ENCODE peak calls at places on chromosomes 11 and 22, in five cellular contexts. One of them, this sample, is unnamed.

GRCh38 chr22:42697542-42698013 is 23.1 kb downstream of the A4GALT start:
- DNase-seq in foreskin fibroblast: peak
- DNase-seq in GM23338: no peak
- DNase-seq in GM13976: no peak
- DNase-seq in body of pancreas: peak
- DNase-seq in this sample: no peak

GRCh38 chr22:39995346-39996252 is 845 bp downstream of the FAM83F start:
- DNase-seq in body of pancreas: peak
- DNase-seq in GM23338: no peak
- DNase-seq in foreskin fibroblast: no peak
- DNase-seq in GM13976: no peak
- DNase-seq in this sample: no peak

GRCh38 chr11:10770626-10771254 is 19.7 kb downstream of the CTR9 start:
- DNase-seq in foreskin fibroblast: peak
- DNase-seq in GM13976: no peak
- DNase-seq in GM23338: peak
- DNase-seq in body of pancreas: peak
- DNase-seq in this sample: no peak

GRCh38 chr22:45198463-45198795 is 34.7 kb downstream of the NUP50 start:
- DNase-seq in body of pancreas: no peak
- DNase-seq in GM23338: no peak
- DNase-seq in GM13976: no peak
- DNase-seq in foreskin fibroblast: no peak
- DNase-seq in this sample: no peak

GRCh38 chr22:20239063-20239950 is 28.8 kb downstream of the RTN4R start:
- DNase-seq in body of pancreas: no peak
- DNase-seq in foreskin fibroblast: peak
- DNase-seq in GM23338: no peak
- DNase-seq in GM13976: no peak
- DNase-seq in this sample: no peak

GRCh38 chr22:41256254-41256897 is 15.6 kb upstream of the CHADL start:
- DNase-seq in GM13976: no peak
- DNase-seq in body of pancreas: no peak
- DNase-seq in GM23338: no peak
- DNase-seq in foreskin fibroblast: peak
- DNase-seq in this sample: no peak

GRCh38 chr11:72141066-72141465 is 5.5 kb downstream of the FOLR3 start:
- DNase-seq in GM23338: no peak
- DNase-seq in GM13976: no peak
- DNase-seq in body of pancreas: no peak
- DNase-seq in foreskin fibroblast: peak
- DNase-seq in this sample: no peak

GRCh38 chr11:93067881-93068390 is 98.5 kb downstream of the MTNR1B start:
- DNase-seq in GM13976: no peak
- DNase-seq in body of pancreas: no peak
- DNase-seq in foreskin fibroblast: no peak
- DNase-seq in GM23338: no peak
- DNase-seq in this sample: no peak

GRCh38 chr11:17828311-17828751 is 93.8 kb downstream of the KCNC1 start:
- DNase-seq in GM13976: no peak
- DNase-seq in GM23338: no peak
- DNase-seq in body of pancreas: peak
- DNase-seq in foreskin fibroblast: peak
- DNase-seq in this sample: no peak

GRCh38 chr11:17822021-17822781 is 87.6 kb downstream of the KCNC1 start:
- DNase-seq in foreskin fibroblast: peak
- DNase-seq in GM23338: peak
- DNase-seq in GM13976: no peak
- DNase-seq in body of pancreas: no peak
- DNase-seq in this sample: no peak

GRCh38 chr11:17831228-17831627 is 96.6 kb downstream of the KCNC1 start:
- DNase-seq in body of pancreas: no peak
- DNase-seq in GM13976: no peak
- DNase-seq in GM23338: no peak
- DNase-seq in foreskin fibroblast: no peak
- DNase-seq in this sample: no peak

GRCh38 chr11:17831883-17832282 is 97.3 kb downstream of the KCNC1 start:
- DNase-seq in foreskin fibroblast: no peak
- DNase-seq in GM13976: no peak
- DNase-seq in body of pancreas: no peak
- DNase-seq in GM23338: no peak
- DNase-seq in this sample: no peak

DNA sequence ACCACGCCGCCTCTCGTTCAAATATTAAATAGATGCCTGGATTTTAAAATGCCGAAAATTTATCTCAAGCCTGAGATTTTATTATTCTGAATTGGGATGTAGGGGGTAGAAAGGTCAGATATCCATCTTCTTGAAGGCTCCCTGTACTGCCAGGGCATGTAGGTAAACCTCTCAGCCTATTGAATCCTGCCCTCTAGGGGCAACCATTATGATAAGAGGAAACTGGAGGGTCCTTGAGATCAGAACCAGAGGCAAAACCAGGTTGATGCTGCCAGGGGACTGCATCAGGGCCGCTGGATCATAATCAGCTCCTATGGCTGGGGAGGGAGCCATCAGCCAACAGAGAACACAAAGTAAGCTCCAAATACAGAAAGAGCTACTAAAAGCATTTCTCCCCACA is 92.4 kb downstream of the KCNC1 start:
- DNase-seq in body of pancreas: no peak
- DNase-seq in GM13976: no peak
- DNase-seq in foreskin fibroblast: no peak
- DNase-seq in GM23338: peak
- DNase-seq in this sample: no peak
- TF ChIP-seq CTCF in body of pancreas: no peak
- TF ChIP-seq CTCF in GM13976: no peak
- TF ChIP-seq CTCF in foreskin fibroblast: no peak
- TF ChIP-seq CTCF in GM23338: peak
- TF ChIP-seq CTCF in this sample: no peak

GRCh38 chr11:65456418-65456817 is 33.8 kb downstream of the NEAT1 start:
- DNase-seq in GM13976: no peak
- DNase-seq in body of pancreas: no peak
- DNase-seq in GM23338: no peak
- DNase-seq in foreskin fibroblast: peak
- DNase-seq in this sample: peak

GRCh38 chr11:65459552-65459951 is 37.0 kb downstream of the NEAT1 start:
- DNase-seq in GM23338: peak
- DNase-seq in body of pancreas: no peak
- DNase-seq in foreskin fibroblast: no peak
- DNase-seq in GM13976: peak
- DNase-seq in this sample: peak

GRCh38 chr11:65454311-65454695 is 31.7 kb downstream of the NEAT1 start:
- DNase-seq in GM23338: no peak
- DNase-seq in GM13976: no peak
- DNase-seq in foreskin fibroblast: peak
- DNase-seq in body of pancreas: no peak
- DNase-seq in this sample: no peak

GRCh38 chr11:65452806-65453490 is 30.4 kb downstream of the NEAT1 start:
- DNase-seq in foreskin fibroblast: peak
- DNase-seq in GM13976: no peak
- DNase-seq in GM23338: no peak
- DNase-seq in body of pancreas: no peak
- DNase-seq in this sample: no peak

DNA sequence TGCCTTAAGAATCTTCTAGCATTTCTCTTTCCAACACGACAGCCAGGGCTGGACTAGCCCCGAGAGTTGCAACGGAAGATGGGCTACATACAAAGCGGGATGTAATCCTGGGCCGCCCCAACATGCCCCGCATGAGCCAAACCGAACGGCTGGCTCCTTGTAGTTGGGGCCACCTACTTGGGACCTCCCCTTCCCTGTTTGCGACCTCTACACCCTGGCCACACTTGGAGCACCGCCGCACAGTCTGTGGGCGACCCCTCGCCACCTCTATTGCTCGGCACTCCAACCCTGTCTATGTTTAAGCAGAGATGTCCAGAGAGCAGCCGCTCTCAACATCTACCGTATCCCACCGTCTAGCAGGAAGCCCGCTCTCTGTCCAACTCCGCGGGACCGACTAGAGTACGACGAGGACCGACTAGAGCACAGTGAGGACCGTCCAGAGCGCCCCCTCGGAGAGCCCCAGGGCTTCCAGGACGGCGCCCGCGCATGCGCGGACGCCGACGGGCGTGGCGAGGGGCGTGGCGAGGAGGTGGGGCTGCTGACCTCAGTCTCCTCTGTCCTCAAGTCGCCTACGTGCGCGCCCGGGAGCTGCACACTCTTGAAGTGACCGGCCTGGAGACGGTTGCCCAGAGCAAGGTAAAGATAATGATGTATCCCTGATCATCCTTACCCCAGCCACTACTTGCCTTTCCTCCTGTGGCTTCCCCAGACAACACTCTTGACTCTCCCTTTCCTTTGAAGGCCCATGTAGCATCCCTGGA is 32.3 kb downstream of the NEAT1 start:
- DNase-seq in GM23338: peak
- DNase-seq in body of pancreas: peak
- DNase-seq in foreskin fibroblast: peak
- DNase-seq in GM13976: peak
- DNase-seq in this sample: peak
- TF ChIP-seq CTCF in GM23338: peak
- TF ChIP-seq CTCF in body of pancreas: no peak
- TF ChIP-seq CTCF in foreskin fibroblast: no peak
- TF ChIP-seq CTCF in GM13976: peak
- TF ChIP-seq CTCF in this sample: peak

GRCh38 chr11:100576044-100577021 is 110.8 kb upstream of the ARHGAP42 start:
- DNase-seq in body of pancreas: no peak
- DNase-seq in GM13976: peak
- DNase-seq in foreskin fibroblast: peak
- DNase-seq in GM23338: peak
- DNase-seq in this sample: peak
- TF ChIP-seq CTCF in body of pancreas: peak
- TF ChIP-seq CTCF in GM13976: peak
- TF ChIP-seq CTCF in foreskin fibroblast: peak
- TF ChIP-seq CTCF in GM23338: peak
- TF ChIP-seq CTCF in this sample: peak

GRCh38 chr11:107438148-107438547 is 19.5 kb downstream of the CWF19L2 start:
- DNase-seq in GM13976: no peak
- DNase-seq in foreskin fibroblast: no peak
- DNase-seq in GM23338: no peak
- DNase-seq in body of pancreas: no peak
- DNase-seq in this sample: no peak
- TF ChIP-seq CTCF in GM13976: no peak
- TF ChIP-seq CTCF in foreskin fibroblast: no peak
- TF ChIP-seq CTCF in GM23338: no peak
- TF ChIP-seq CTCF in body of pancreas: no peak
- TF ChIP-seq CTCF in this sample: no peak

GRCh38 chr11:118145285-118146227 is 7.1 kb downstream of the SCN4B start:
- DNase-seq in GM13976: peak
- DNase-seq in foreskin fibroblast: peak
- DNase-seq in GM23338: peak
- DNase-seq in body of pancreas: peak
- DNase-seq in this sample: peak
- TF ChIP-seq CTCF in GM13976: peak
- TF ChIP-seq CTCF in foreskin fibroblast: peak
- TF ChIP-seq CTCF in GM23338: peak
- TF ChIP-seq CTCF in body of pancreas: peak
- TF ChIP-seq CTCF in this sample: peak

DNA sequence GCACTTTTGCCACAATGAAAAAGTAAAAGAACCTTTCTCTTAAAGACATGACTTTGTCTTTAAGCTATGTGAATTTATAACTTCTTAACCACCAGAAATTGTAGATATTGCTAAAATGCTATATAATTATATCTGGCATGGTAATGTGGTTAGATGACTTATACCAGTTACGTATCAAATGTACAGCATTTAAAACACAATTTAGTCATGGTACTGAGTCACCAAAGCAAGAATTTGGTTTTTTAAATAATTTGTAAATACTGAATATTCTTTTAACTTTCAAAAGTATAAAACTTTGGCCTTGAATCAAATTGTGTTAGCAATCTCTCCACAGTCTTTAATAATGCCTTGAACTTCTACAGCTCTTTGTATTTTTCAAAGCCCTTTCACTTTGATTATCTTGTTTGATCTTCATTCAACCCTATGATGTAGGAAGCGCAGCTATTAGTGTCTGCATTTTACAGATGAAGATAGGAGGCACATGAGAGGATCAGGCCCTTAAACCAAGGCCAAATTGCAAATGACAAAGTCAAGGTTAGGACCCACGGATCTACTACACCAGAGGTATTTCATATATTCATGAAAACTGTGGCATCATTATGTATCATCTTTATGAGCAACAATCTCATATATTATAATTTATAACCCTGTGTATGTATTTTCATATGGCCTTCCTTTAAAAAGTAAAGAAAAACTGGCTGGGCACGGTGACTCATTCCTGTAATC is 4.4 kb upstream of the SYTL2 start:
- DNase-seq in foreskin fibroblast: peak
- DNase-seq in GM13976: no peak
- DNase-seq in body of pancreas: no peak
- DNase-seq in GM23338: no peak
- DNase-seq in this sample: no peak
- TF ChIP-seq CTCF in foreskin fibroblast: no peak
- TF ChIP-seq CTCF in GM13976: no peak
- TF ChIP-seq CTCF in body of pancreas: no peak
- TF ChIP-seq CTCF in GM23338: no peak
- TF ChIP-seq CTCF in this sample: no peak

DNA sequence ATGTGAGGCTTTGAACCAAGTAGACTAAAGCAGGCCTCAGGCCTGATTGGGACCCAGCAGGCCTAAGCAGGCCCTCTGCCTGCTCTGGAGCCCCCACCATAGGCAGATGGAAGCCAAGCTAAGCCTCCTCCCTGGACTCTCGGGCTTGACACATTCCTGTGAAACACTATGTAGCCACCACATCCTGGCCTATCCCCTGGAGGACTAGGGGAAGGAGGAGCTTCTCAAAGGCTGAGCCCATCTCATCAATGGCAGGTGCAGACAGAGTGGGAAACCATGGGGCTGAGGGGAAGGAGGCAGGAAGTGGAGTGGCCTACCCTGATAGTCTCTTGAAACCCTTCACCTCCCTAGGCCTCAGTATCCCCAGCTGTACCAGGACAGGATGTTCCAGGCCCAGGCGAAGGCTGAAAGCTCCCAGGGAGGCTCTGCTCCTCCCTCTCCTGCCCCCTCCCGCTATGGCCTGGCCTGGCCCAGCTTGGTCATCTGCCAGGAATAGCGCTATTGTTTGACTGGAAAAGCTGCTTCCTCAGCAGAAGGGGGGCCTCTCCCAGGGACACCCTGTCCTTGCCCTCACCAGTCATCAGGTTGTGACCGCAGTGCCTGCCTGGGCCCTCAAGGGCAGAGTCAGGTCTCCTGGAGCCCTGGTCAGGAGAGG is 1.5 kb upstream of the CASTOR1 start:
- DNase-seq in foreskin fibroblast: peak
- DNase-seq in GM13976: no peak
- DNase-seq in body of pancreas: peak
- DNase-seq in GM23338: peak
- DNase-seq in this sample: no peak
- TF ChIP-seq CTCF in foreskin fibroblast: no peak
- TF ChIP-seq CTCF in GM13976: no peak
- TF ChIP-seq CTCF in body of pancreas: no peak
- TF ChIP-seq CTCF in GM23338: no peak
- TF ChIP-seq CTCF in this sample: no peak

This sample was measured in GM13977.